ENCODE peak calls at places on chromosomes 5 and 9, in ten cellular contexts. One of them, this sample, is unnamed. For H3K4me1, the result is how much of the 10 kb centered on the place peaks cover.

GRCh38 chr5:44387911-44388310 is 1.3 kb downstream of the FGF10 start:
- DNase-seq in GM23338: peak
- DNase-seq in CD4-positive, CD25-positive, alpha-beta regulatory T cell: no peak
- DNase-seq in IMR-90: no peak
- DNase-seq in A549: no peak
- DNase-seq in stomach: no peak
- DNase-seq in mesenchymal stem cell: no peak
- DNase-seq in body of pancreas: peak
- DNase-seq in endodermal cell: peak
- DNase-seq in uterus: no peak
- DNase-seq in this sample: no peak

GRCh38 chr9:127455299-127455992 is 4.1 kb downstream of the LRSAM1 start:
- DNase-seq in stomach: peak
- DNase-seq in GM23338: no peak
- DNase-seq in CD4-positive, CD25-positive, alpha-beta regulatory T cell: no peak
- DNase-seq in IMR-90: no peak
- DNase-seq in A549: peak
- DNase-seq in mesenchymal stem cell: no peak
- DNase-seq in uterus: no peak
- DNase-seq in endodermal cell: peak
- DNase-seq in body of pancreas: no peak
- DNase-seq in this sample: no peak

GRCh38 chr9:8651830-8652229 is 852.3 kb upstream of the DMAC1 start:
- DNase-seq in body of pancreas: no peak
- DNase-seq in endodermal cell: no peak
- DNase-seq in IMR-90: no peak
- DNase-seq in A549: no peak
- DNase-seq in CD4-positive, CD25-positive, alpha-beta regulatory T cell: no peak
- DNase-seq in GM23338: no peak
- DNase-seq in mesenchymal stem cell: no peak
- DNase-seq in uterus: no peak
- DNase-seq in stomach: no peak
- DNase-seq in this sample: no peak

GRCh38 chr5:32522429-32523143 is 62.8 kb upstream of the SUB1 start:
- DNase-seq in IMR-90: peak
- DNase-seq in mesenchymal stem cell: no peak
- DNase-seq in body of pancreas: peak
- DNase-seq in GM23338: no peak
- DNase-seq in A549: no peak
- DNase-seq in CD4-positive, CD25-positive, alpha-beta regulatory T cell: no peak
- DNase-seq in uterus: no peak
- DNase-seq in endodermal cell: no peak
- DNase-seq in stomach: no peak
- DNase-seq in this sample: no peak

GRCh38 chr5:158485604-158486081 is 614.1 kb downstream of the EBF1 start:
- DNase-seq in mesenchymal stem cell: peak
- DNase-seq in CD4-positive, CD25-positive, alpha-beta regulatory T cell: no peak
- DNase-seq in GM23338: no peak
- DNase-seq in endodermal cell: no peak
- DNase-seq in uterus: peak
- DNase-seq in A549: no peak
- DNase-seq in stomach: no peak
- DNase-seq in body of pancreas: peak
- DNase-seq in IMR-90: no peak
- DNase-seq in this sample: no peak

GRCh38 chr5:91224969-91225368 is 158.1 kb downstream of the ARRDC3 start:
- DNase-seq in stomach: no peak
- DNase-seq in A549: no peak
- DNase-seq in GM23338: no peak
- DNase-seq in mesenchymal stem cell: no peak
- DNase-seq in uterus: no peak
- DNase-seq in CD4-positive, CD25-positive, alpha-beta regulatory T cell: no peak
- DNase-seq in IMR-90: no peak
- DNase-seq in body of pancreas: no peak
- DNase-seq in endodermal cell: no peak
- DNase-seq in this sample: no peak

GRCh38 chr5:150245111-150245789 is 44.3 kb downstream of the CAMK2A start:
- DNase-seq in A549: no peak
- DNase-seq in body of pancreas: peak
- DNase-seq in IMR-90: peak
- DNase-seq in stomach: no peak
- DNase-seq in GM23338: no peak
- DNase-seq in mesenchymal stem cell: peak
- DNase-seq in uterus: peak
- DNase-seq in endodermal cell: no peak
- DNase-seq in CD4-positive, CD25-positive, alpha-beta regulatory T cell: no peak
- DNase-seq in this sample: no peak

GRCh38 chr5:160188151-160188967 is 40.9 kb upstream of the FABP6 start:
- DNase-seq in GM23338: peak
- DNase-seq in uterus: peak
- DNase-seq in body of pancreas: peak
- DNase-seq in endodermal cell: peak
- DNase-seq in stomach: peak
- DNase-seq in mesenchymal stem cell: peak
- DNase-seq in A549: peak
- DNase-seq in IMR-90: peak
- DNase-seq in CD4-positive, CD25-positive, alpha-beta regulatory T cell: no peak
- DNase-seq in this sample: peak

GRCh38 chr5:150138551-150139265 is 16.9 kb downstream of the PDGFRB start:
- DNase-seq in GM23338: peak
- DNase-seq in uterus: peak
- DNase-seq in A549: no peak
- DNase-seq in endodermal cell: peak
- DNase-seq in stomach: peak
- DNase-seq in IMR-90: peak
- DNase-seq in mesenchymal stem cell: peak
- DNase-seq in body of pancreas: peak
- DNase-seq in CD4-positive, CD25-positive, alpha-beta regulatory T cell: no peak
- DNase-seq in this sample: peak

GRCh38 chr5:10984021-10984420 is 223.0 kb upstream of the DAP start:
- DNase-seq in CD4-positive, CD25-positive, alpha-beta regulatory T cell: no peak
- DNase-seq in stomach: no peak
- DNase-seq in mesenchymal stem cell: no peak
- DNase-seq in body of pancreas: no peak
- DNase-seq in A549: no peak
- DNase-seq in uterus: no peak
- DNase-seq in endodermal cell: no peak
- DNase-seq in GM23338: no peak
- DNase-seq in IMR-90: no peak
- DNase-seq in this sample: no peak

GRCh38 chr9:105510024-105510423 is 47.9 kb upstream of the FKTN start:
- DNase-seq in endodermal cell: no peak
- DNase-seq in uterus: no peak
- DNase-seq in IMR-90: peak
- DNase-seq in A549: no peak
- DNase-seq in mesenchymal stem cell: peak
- DNase-seq in body of pancreas: no peak
- DNase-seq in GM23338: no peak
- DNase-seq in CD4-positive, CD25-positive, alpha-beta regulatory T cell: no peak
- DNase-seq in stomach: no peak
- DNase-seq in this sample: no peak

GRCh38 chr9:126756238-126756637 is 48.6 kb upstream of the ZBTB43 start:
- DNase-seq in uterus: no peak
- DNase-seq in IMR-90: no peak
- DNase-seq in GM23338: no peak
- DNase-seq in mesenchymal stem cell: no peak
- DNase-seq in endodermal cell: no peak
- DNase-seq in stomach: no peak
- DNase-seq in A549: no peak
- DNase-seq in body of pancreas: no peak
- DNase-seq in CD4-positive, CD25-positive, alpha-beta regulatory T cell: no peak
- DNase-seq in this sample: no peak

GRCh38 chr5:69048233-69048632 is 45.6 kb upstream of the SLC30A5 start:
- DNase-seq in CD4-positive, CD25-positive, alpha-beta regulatory T cell: no peak
- DNase-seq in mesenchymal stem cell: no peak
- DNase-seq in body of pancreas: no peak
- DNase-seq in IMR-90: no peak
- DNase-seq in endodermal cell: no peak
- DNase-seq in uterus: no peak
- DNase-seq in A549: no peak
- DNase-seq in stomach: no peak
- DNase-seq in GM23338: peak
- DNase-seq in this sample: no peak

GRCh38 chr9:69980041-69980440 is 63.6 kb upstream of the MAMDC2 start:
- DNase-seq in uterus: no peak
- DNase-seq in stomach: no peak
- DNase-seq in GM23338: no peak
- DNase-seq in CD4-positive, CD25-positive, alpha-beta regulatory T cell: no peak
- DNase-seq in mesenchymal stem cell: no peak
- DNase-seq in IMR-90: peak
- DNase-seq in body of pancreas: no peak
- DNase-seq in A549: no peak
- DNase-seq in endodermal cell: no peak
- DNase-seq in this sample: no peak

GRCh38 chr9:38687389-38687842 is 32.5 kb downstream of the FAM240B start:
- DNase-seq in endodermal cell: peak
- DNase-seq in IMR-90: no peak
- DNase-seq in stomach: peak
- DNase-seq in GM23338: peak
- DNase-seq in uterus: no peak
- DNase-seq in CD4-positive, CD25-positive, alpha-beta regulatory T cell: peak
- DNase-seq in A549: peak
- DNase-seq in body of pancreas: peak
- DNase-seq in mesenchymal stem cell: peak
- DNase-seq in this sample: peak

GRCh38 chr9:109171926-109172325 is 4.9 kb upstream of the FRRS1L start:
- DNase-seq in uterus: no peak
- DNase-seq in mesenchymal stem cell: no peak
- DNase-seq in endodermal cell: no peak
- DNase-seq in A549: no peak
- DNase-seq in IMR-90: peak
- DNase-seq in GM23338: no peak
- DNase-seq in CD4-positive, CD25-positive, alpha-beta regulatory T cell: no peak
- DNase-seq in stomach: no peak
- DNase-seq in body of pancreas: no peak
- DNase-seq in this sample: no peak

GRCh38 chr5:139395844-139396640 is 1.1 kb upstream of the PROB1 start:
- DNase-seq in stomach: no peak
- DNase-seq in endodermal cell: peak
- DNase-seq in CD4-positive, CD25-positive, alpha-beta regulatory T cell: no peak
- DNase-seq in uterus: no peak
- DNase-seq in body of pancreas: no peak
- DNase-seq in mesenchymal stem cell: peak
- DNase-seq in GM23338: no peak
- DNase-seq in A549: no peak
- DNase-seq in IMR-90: no peak
- DNase-seq in this sample: peak

GRCh38 chr9:121735065-121735791 is 83.8 kb downstream of the DAB2IP start:
- DNase-seq in body of pancreas: no peak
- DNase-seq in IMR-90: peak
- DNase-seq in stomach: no peak
- DNase-seq in mesenchymal stem cell: peak
- DNase-seq in CD4-positive, CD25-positive, alpha-beta regulatory T cell: no peak
- DNase-seq in GM23338: peak
- DNase-seq in endodermal cell: peak
- DNase-seq in uterus: no peak
- DNase-seq in A549: peak
- DNase-seq in this sample: no peak

GRCh38 chr5:173922527-173922926 is 34.4 kb downstream of the CPEB4 start:
- DNase-seq in mesenchymal stem cell: no peak
- DNase-seq in CD4-positive, CD25-positive, alpha-beta regulatory T cell: no peak
- DNase-seq in GM23338: no peak
- DNase-seq in uterus: no peak
- DNase-seq in IMR-90: peak
- DNase-seq in body of pancreas: no peak
- DNase-seq in A549: no peak
- DNase-seq in stomach: no peak
- DNase-seq in endodermal cell: no peak
- DNase-seq in this sample: no peak

DNA sequence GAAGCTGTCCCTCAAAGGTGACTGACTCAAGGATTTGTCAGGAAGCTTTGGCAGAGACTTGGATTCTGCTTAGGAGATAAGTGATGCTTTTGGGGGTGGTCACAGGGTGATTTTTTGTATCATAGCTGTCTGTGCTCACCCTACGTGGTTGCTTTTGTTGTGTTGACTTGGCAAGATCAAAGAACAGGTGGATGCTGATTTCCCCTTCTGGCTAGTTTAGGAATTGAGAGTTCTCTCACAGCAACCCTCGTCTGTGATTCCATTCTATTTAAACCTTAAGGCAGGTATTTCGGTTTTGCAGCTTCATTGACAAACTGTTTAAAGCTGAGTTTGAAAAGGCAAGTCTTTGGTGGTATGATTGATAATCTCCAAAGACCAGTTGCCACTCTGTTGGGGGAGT is 27.2 kb downstream of the ARHGAP26 start:
- DNase-seq in uterus: no peak
- DNase-seq in mesenchymal stem cell: no peak
- DNase-seq in body of pancreas: no peak
- DNase-seq in GM23338: peak
- DNase-seq in IMR-90: no peak
- DNase-seq in CD4-positive, CD25-positive, alpha-beta regulatory T cell: no peak
- DNase-seq in A549: no peak
- DNase-seq in endodermal cell: no peak
- DNase-seq in stomach: no peak
- DNase-seq in this sample: no peak
- H3K4me1 ChIP-seq in uterus: under half
- H3K4me1 ChIP-seq in mesenchymal stem cell: under half
- H3K4me1 ChIP-seq in body of pancreas: under half
- H3K4me1 ChIP-seq in GM23338: under half
- H3K4me1 ChIP-seq in IMR-90: under half
- H3K4me1 ChIP-seq in CD4-positive, CD25-positive, alpha-beta regulatory T cell: under half
- H3K4me1 ChIP-seq in A549: under half
- H3K4me1 ChIP-seq in endodermal cell: under half
- H3K4me1 ChIP-seq in stomach: under half
- H3K4me1 ChIP-seq in this sample: under half

GRCh38 chr5:137617806-137618205 is 118.1 kb downstream of the KLHL3 start:
- DNase-seq in stomach: no peak
- DNase-seq in IMR-90: peak
- DNase-seq in mesenchymal stem cell: peak
- DNase-seq in A549: no peak
- DNase-seq in uterus: no peak
- DNase-seq in body of pancreas: no peak
- DNase-seq in endodermal cell: no peak
- DNase-seq in GM23338: no peak
- DNase-seq in CD4-positive, CD25-positive, alpha-beta regulatory T cell: no peak
- DNase-seq in this sample: no peak
- H3K4me1 ChIP-seq in stomach: under half
- H3K4me1 ChIP-seq in IMR-90: under half
- H3K4me1 ChIP-seq in mesenchymal stem cell: under half
- H3K4me1 ChIP-seq in A549: under half
- H3K4me1 ChIP-seq in uterus: under half
- H3K4me1 ChIP-seq in body of pancreas: under half
- H3K4me1 ChIP-seq in endodermal cell: under half
- H3K4me1 ChIP-seq in GM23338: under half
- H3K4me1 ChIP-seq in CD4-positive, CD25-positive, alpha-beta regulatory T cell: under half
- H3K4me1 ChIP-seq in this sample: under half

GRCh38 chr5:14171091-14171490 is 27.9 kb downstream of the TRIO start:
- DNase-seq in mesenchymal stem cell: no peak
- DNase-seq in uterus: no peak
- DNase-seq in body of pancreas: no peak
- DNase-seq in CD4-positive, CD25-positive, alpha-beta regulatory T cell: no peak
- DNase-seq in A549: no peak
- DNase-seq in stomach: no peak
- DNase-seq in endodermal cell: no peak
- DNase-seq in IMR-90: peak
- DNase-seq in GM23338: no peak
- DNase-seq in this sample: no peak
- H3K4me1 ChIP-seq in mesenchymal stem cell: under half
- H3K4me1 ChIP-seq in uterus: under half
- H3K4me1 ChIP-seq in body of pancreas: under half
- H3K4me1 ChIP-seq in CD4-positive, CD25-positive, alpha-beta regulatory T cell: under half
- H3K4me1 ChIP-seq in A549: half or more
- H3K4me1 ChIP-seq in stomach: under half
- H3K4me1 ChIP-seq in endodermal cell: under half
- H3K4me1 ChIP-seq in IMR-90: under half
- H3K4me1 ChIP-seq in GM23338: half or more
- H3K4me1 ChIP-seq in this sample: under half

GRCh38 chr9:92668746-92669526 is 995 bp downstream of the IPPK start:
- DNase-seq in uterus: no peak
- DNase-seq in endodermal cell: peak
- DNase-seq in mesenchymal stem cell: peak
- DNase-seq in GM23338: peak
- DNase-seq in A549: peak
- DNase-seq in stomach: no peak
- DNase-seq in IMR-90: peak
- DNase-seq in CD4-positive, CD25-positive, alpha-beta regulatory T cell: peak
- DNase-seq in body of pancreas: peak
- DNase-seq in this sample: peak
- H3K4me1 ChIP-seq in uterus: under half
- H3K4me1 ChIP-seq in endodermal cell: under half
- H3K4me1 ChIP-seq in mesenchymal stem cell: under half
- H3K4me1 ChIP-seq in GM23338: under half
- H3K4me1 ChIP-seq in A549: under half
- H3K4me1 ChIP-seq in stomach: under half
- H3K4me1 ChIP-seq in IMR-90: under half
- H3K4me1 ChIP-seq in CD4-positive, CD25-positive, alpha-beta regulatory T cell: under half
- H3K4me1 ChIP-seq in body of pancreas: under half
- H3K4me1 ChIP-seq in this sample: under half